ENCODE peak calls at places on chromosomes 13 and 19, in four cellular contexts. V is IMR-90, S is ovary, N is Peyer's patch. F is an unnamed sample.
A peak's percentile ranks its signal among the peaks of the same experiment; 100 is the strongest.

GRCh38 chr13:44230736-44231135 is 142.9 kb upstream of the SERP2 start:
- DNase-seq in V (no peak), S (no peak), N (no peak), F (no peak)

GRCh38 chr19:46571495-46571894 is 29.6 kb upstream of the CALM3 start:
- DNase-seq in V (no peak), S (no peak), N (no peak), F (peak; percentile 15)

GRCh38 chr19:31334101-31334848 is 15.0 kb downstream of the TSHZ3 start:
- DNase-seq in V (peak; percentile 74), S (no peak), N (no peak), F (no peak)

GRCh38 chr19:55857149-55857548 is 20.8 kb downstream of the NLRP4 start:
- DNase-seq in V (no peak), S (no peak), N (no peak), F (no peak)

GRCh38 chr13:71115301-71115700 is 751.7 kb downstream of the DACH1 start:
- DNase-seq in V (no peak), S (no peak), N (no peak), F (no peak)

GRCh38 chr13:48491423-48492122 is 41.3 kb downstream of the RCBTB2 start:
- DNase-seq in V (peak; percentile 22), S (no peak), N (no peak), F (no peak)

GRCh38 chr19:40990972-40991381 is at the start of gene CYP2B6:
- DNase-seq in V (no peak), S (no peak), N (no peak), F (no peak)

GRCh38 chr19:13238891-13239534 is 88.8 kb downstream of the IER2 start:
- DNase-seq in V (no peak), S (no peak), N (no peak), F (no peak)

GRCh38 chr13:73364706-73365105 is 305.9 kb downstream of the KLF5 start:
- DNase-seq in V (no peak), S (no peak), N (no peak), F (no peak)

GRCh38 chr19:43786665-43787064 is 5.9 kb upstream of the KCNN4 start:
- DNase-seq in V (no peak), S (no peak), N (no peak), F (no peak)

GRCh38 chr19:38684078-38684861 is 36.8 kb downstream of the ACTN4 start:
- DNase-seq in V (peak; percentile 91), S (peak; percentile 53), N (peak; percentile 88), F (peak; percentile 81)

GRCh38 chr19:8512115-8512967 is 1.6 kb downstream of the ZNF414 start:
- DNase-seq in V (no peak), S (peak; percentile 45), N (no peak), F (peak; percentile 58)

GRCh38 chr13:67258482-67258881 is 28.3 kb upstream of the PCDH9 start:
- DNase-seq in V (no peak), S (no peak), N (no peak), F (no peak)

GRCh38 chr19:4694211-4694987 is 24.3 kb upstream of the MYDGF start:
- DNase-seq in V (peak; percentile 94), S (no peak), N (no peak), F (peak; percentile 99)

GRCh38 chr13:93230466-93230865 is 3.9 kb downstream of the GPC6 start:
- DNase-seq in V (peak; percentile 89), S (no peak), N (no peak), F (no peak)

GRCh38 chr13:23899555-23899954 is 2.3 kb upstream of the C1QTNF9B start:
- DNase-seq in V (peak; percentile 74), S (peak; percentile 32), N (no peak), F (no peak)

GRCh38 chr13:30796132-30796832 is 60.9 kb downstream of the ALOX5AP start:
- DNase-seq in V (peak; percentile 62), S (no peak), N (no peak), F (peak; percentile 53)

GRCh38 chr13:31898383-31899071 is 133.0 kb upstream of the FRY start:
- DNase-seq in V (no peak), S (no peak), N (no peak), F (no peak)

GRCh38 chr13:110506859-110507566 is 54.5 kb downstream of the RAB20 start:
- DNase-seq in V (peak; percentile 10), S (peak; percentile 71), N (peak; percentile 89), F (no peak)

GRCh38 chr19:55179570-55180484 is at the start of gene SYT5:
- DNase-seq in V (no peak), S (no peak), N (peak; percentile 80), F (no peak)

GRCh38 chr19:49823472-49823871 is 5.4 kb downstream of the MED25 start:
- DNase-seq in V (no peak), S (no peak), N (no peak), F (no peak)

GRCh38 chr13:93956416-93956815 is 523.1 kb downstream of the DCT start:
- DNase-seq in V (no peak), S (no peak), N (no peak), F (no peak)

GRCh38 chr13:29774830-29775229 is 75.6 kb downstream of the UBL3 start:
- DNase-seq in V (no peak), S (no peak), N (no peak), F (no peak)

GRCh38 chr13:52845334-52845761 is 3.1 kb downstream of the PCDH8 start:
- DNase-seq in V (no peak), S (no peak), N (no peak), F (no peak)

GRCh38 chr19:33690461-33691427 is 69.0 kb downstream of the CHST8 start:
- DNase-seq in V (no peak), S (no peak), N (peak; percentile 39), F (no peak)

GRCh38 chr13:81872581-81872980 is 1531.7 kb upstream of the SPRY2 start:
- DNase-seq in V (no peak), S (no peak), N (no peak), F (no peak)

GRCh38 chr19:5255602-5256231 is 84.9 kb downstream of the PTPRS start:
- DNase-seq in V (no peak), S (no peak), N (no peak), F (no peak)

GRCh38 chr19:3687774-3688706 is 12.2 kb downstream of the PIP5K1C start:
- DNase-seq in V (no peak), S (peak; percentile 36), N (peak; percentile 73), F (no peak)

GRCh38 chr13:110479215-110479545 is 82.3 kb downstream of the RAB20 start:
- DNase-seq in V (no peak), S (no peak), N (no peak), F (no peak)

GRCh38 chr13:91079190-91079589 is 268.3 kb upstream of the MIR17HG start:
- DNase-seq in V (no peak), S (no peak), N (no peak), F (no peak)

GRCh38 chr13:62356977-62357376 is 941.3 kb upstream of the PCDH20 start:
- DNase-seq in V (peak; percentile 34), S (no peak), N (no peak), F (no peak)

GRCh38 chr19:51078731-51079130 is 4.0 kb downstream of the KLK14 start:
- DNase-seq in V (no peak), S (no peak), N (no peak), F (no peak)

GRCh38 chr19:6047741-6048231 is 62.5 kb downstream of the RFX2 start:
- DNase-seq in V (peak; percentile 52), S (no peak), N (peak; percentile 40), F (no peak)

GRCh38 chr19:579111-579841 is 6.9 kb downstream of the BSG start:
- DNase-seq in V (no peak), S (no peak), N (no peak), F (no peak)

GRCh38 chr13:99085139-99085845 is 107.4 kb upstream of the DOCK9 start:
- DNase-seq in V (no peak), S (peak; percentile 38), N (no peak), F (no peak)

DNA sequence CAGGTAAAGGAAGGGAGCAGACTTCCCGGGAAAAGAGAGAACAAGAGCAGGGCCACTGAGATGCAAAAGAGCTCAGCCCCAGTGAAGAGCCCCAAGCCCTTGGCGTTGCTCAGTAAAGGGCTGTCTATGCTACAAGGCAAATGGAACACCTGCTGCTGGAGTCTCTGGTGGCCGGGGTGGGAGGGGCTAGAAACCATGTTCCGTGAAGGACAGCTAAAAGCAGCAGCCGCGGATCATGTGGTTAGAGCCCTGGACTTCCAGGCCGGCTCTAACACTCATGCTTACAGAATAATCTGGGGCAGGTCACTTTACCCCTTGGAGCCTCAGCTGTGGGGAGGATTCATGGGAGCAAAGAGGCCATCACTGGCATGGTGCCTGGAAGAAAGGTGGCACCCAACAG is 17.8 kb downstream of the POU2F2 start:
- DNase-seq in V (no peak), S (no peak), N (no peak), F (no peak)
- TF ChIP-seq POLR2A in V (no peak), S (no peak), N (no peak), F (no peak)

GRCh38 chr19:35267818-35268545 is 780 bp upstream of the USF2 start:
- DNase-seq in V (peak; percentile 67), S (peak; percentile 83), N (peak; percentile 87), F (peak; percentile 95)
- TF ChIP-seq POLR2A in V (peak; percentile 56), S (peak; percentile 84), N (peak; percentile 53), F (peak; percentile 70)

GRCh38 chr13:97433727-97434416 is at the start of gene RAP2A:
- DNase-seq in V (peak; percentile 91), S (peak; percentile 92), N (peak; percentile 91), F (peak; percentile 77)

GRCh38 chr13:97432232-97432916 is 1.6 kb upstream of the RAP2A start:
- DNase-seq in V (no peak), S (no peak), N (no peak), F (no peak)

GRCh38 chr13:97431365-97431764 is 2.6 kb upstream of the RAP2A start:
- DNase-seq in V (no peak), S (no peak), N (no peak), F (no peak)

GRCh38 chr13:97434417-97435296 is 688 bp downstream of the RAP2A start:
- DNase-seq in V (peak; percentile 20), S (peak; percentile 50), N (peak; percentile 72), F (no peak)

GRCh38 chr13:97432917-97433726 is 847 bp upstream of the RAP2A start:
- DNase-seq in V (peak; percentile 100), S (peak; percentile 97), N (peak; percentile 99), F (peak; percentile 80)
- TF ChIP-seq POLR2A in V (no peak), S (peak; percentile 26), N (peak; percentile 29), F (peak; percentile 30)

GRCh38 chr19:58558623-58559274 is 338 bp upstream of the UBE2M start:
- DNase-seq in V (peak; percentile 98), S (peak; percentile 100), N (peak; percentile 99), F (peak; percentile 97)
- TF ChIP-seq POLR2A in V (peak; percentile 85), S (no peak), N (peak; percentile 75), F (peak; percentile 75)

GRCh38 chr13:77698211-77699058 is 948 bp downstream of the SLAIN1 start:
- DNase-seq in V (no peak), S (peak; percentile 12), N (peak; percentile 50), F (no peak)
- TF ChIP-seq POLR2A in V (no peak), S (no peak), N (no peak), F (no peak)

GRCh38 chr13:50124536-50125305 is 109.5 kb downstream of the KCNRG start:
- DNase-seq in V (peak; percentile 56), S (peak; percentile 97), N (peak; percentile 96), F (peak; percentile 82)
- TF ChIP-seq POLR2A in V (no peak), S (no peak), N (no peak), F (peak; percentile 51)

GRCh38 chr19:45528744-45529453 is 21.6 kb downstream of the VASP start:
- DNase-seq in V (no peak), S (no peak), N (peak; percentile 79), F (no peak)
- TF ChIP-seq POLR2A in V (no peak), S (no peak), N (no peak), F (no peak)